ENCODE peak calls at places on chromosomes 5 and 9, in four cellular contexts. D is hypothalamus, M is gastrocnemius medialis, R is anterior cingulate cortex. L is an unnamed sample.

GRCh38 chr5:169548315-169548714 is 35.3 kb upstream of the SPDL1 start:
- DNase-seq in D (no peak), M (no peak), R (no peak), L (no peak)

GRCh38 chr5:112059601-112060135 is 302.7 kb upstream of the NREP start:
- DNase-seq in D (no peak), M (no peak), R (no peak), L (no peak)

GRCh38 chr5:94808497-94808896 is 190.0 kb downstream of the SLF1 start:
- DNase-seq in D (no peak), M (no peak), R (no peak), L (no peak)

GRCh38 chr5:24789631-24790354 is 145.0 kb upstream of the CDH10 start:
- DNase-seq in D (no peak), M (no peak), R (no peak), L (no peak)

GRCh38 chr9:98635374-98635773 is 73.4 kb downstream of the GABBR2 start:
- DNase-seq in D (no peak), M (no peak), R (no peak), L (no peak)

GRCh38 chr9:91741529-91741928 is 208.5 kb downstream of the ROR2 start:
- DNase-seq in D (no peak), M (no peak), R (no peak), L (no peak)

GRCh38 chr5:119327018-119327417 is 28.8 kb upstream of the TNFAIP8 start:
- DNase-seq in D (no peak), M (no peak), R (no peak), L (no peak)

GRCh38 chr5:32586251-32586642 is 890 bp downstream of the SUB1 start:
- DNase-seq in D (no peak), M (no peak), R (no peak), L (no peak)

GRCh38 chr5:133707629-133708028 is 95.3 kb upstream of the FSTL4 start:
- DNase-seq in D (no peak), M (no peak), R (no peak), L (no peak)

GRCh38 chr9:84002344-84002743 is 21.7 kb downstream of the RMI1 start:
- DNase-seq in D (no peak), M (no peak), R (no peak), L (no peak)

GRCh38 chr5:103428411-103428871 is 134.1 kb downstream of the NUDT12 start:
- DNase-seq in D (peak), M (no peak), R (no peak), L (peak)

GRCh38 chr9:128702949-128703615 is 779 bp downstream of the PKN3 start:
- DNase-seq in D (no peak), M (no peak), R (no peak), L (no peak)

GRCh38 chr5:112113565-112113964 is 305.5 kb downstream of the EPB41L4A start:
- DNase-seq in D (no peak), M (no peak), R (no peak), L (no peak)

GRCh38 chr5:98705841-98706240 is 67.6 kb upstream of the RGMB start:
- DNase-seq in D (no peak), M (no peak), R (no peak), L (no peak)

GRCh38 chr5:146647656-146648199 is 131.7 kb upstream of the GPR151 start:
- DNase-seq in D (peak), M (no peak), R (no peak), L (peak)

GRCh38 chr9:99006979-99007378 is 63.3 kb downstream of the COL15A1 start:
- DNase-seq in D (no peak), M (no peak), R (no peak), L (no peak)

GRCh38 chr5:137191179-137191578 is 307.9 kb downstream of the SPOCK1 start:
- DNase-seq in D (no peak), M (no peak), R (no peak), L (no peak)

GRCh38 chr5:154478752-154479159 is 729 bp upstream of the HAND1 start:
- DNase-seq in D (no peak), M (no peak), R (no peak), L (no peak)

GRCh38 chr9:85401998-85402397 is 339.8 kb downstream of the AGTPBP1 start:
- DNase-seq in D (no peak), M (no peak), R (no peak), L (no peak)

GRCh38 chr5:51278458-51279049 is 104.7 kb upstream of the ISL1 start:
- DNase-seq in D (no peak), M (no peak), R (no peak), L (no peak)

L was measured in C1 segment of cervical spinal cord.